ENCODE peak calls at places on chromosome 11, in six cellular contexts. M is HCT116, J is GM12878, Z is HepG2, A is K562, R is SK-N-SH. Q is an unnamed sample.

GRCh38 chr11:57624864-57625263 is 24.8 kb downstream of the YPEL4 start:
- DNase-seq in M (no peak), R (no peak), A (no peak), J (no peak), Z (no peak), Q (no peak)

GRCh38 chr11:62708423-62709261 is 1.2 kb downstream of the GNG3 start:
- DNase-seq in A (peak), J (no peak), R (no peak), M (no peak), Z (no peak), Q (no peak)

GRCh38 chr11:100561325-100561724 is 125.8 kb upstream of the ARHGAP42 start:
- DNase-seq in Z (no peak), M (no peak), A (no peak), J (no peak), R (no peak), Q (no peak)

GRCh38 chr11:102733232-102733875 is 8.6 kb upstream of the MMP8 start:
- DNase-seq in Z (peak), M (peak), R (peak), A (peak), J (no peak), Q (peak)

GRCh38 chr11:93905384-93905783 is 55.0 kb upstream of the VSTM5 start:
- DNase-seq in A (no peak), Z (peak), R (no peak), J (no peak), M (no peak), Q (no peak)

GRCh38 chr11:17405232-17406005 is 17.0 kb upstream of the KCNJ11 start:
- DNase-seq in A (peak), R (peak), Z (peak), M (peak), J (no peak), Q (no peak)

GRCh38 chr11:74033046-74033445 is 24.2 kb upstream of the UCP3 start:
- DNase-seq in R (no peak), Z (no peak), A (no peak), M (no peak), J (no peak), Q (no peak)

GRCh38 chr11:67053896-67054850 is 2.5 kb upstream of the RHOD start:
- DNase-seq in R (peak), A (peak), J (no peak), Z (peak), M (no peak), Q (no peak)

DNA sequence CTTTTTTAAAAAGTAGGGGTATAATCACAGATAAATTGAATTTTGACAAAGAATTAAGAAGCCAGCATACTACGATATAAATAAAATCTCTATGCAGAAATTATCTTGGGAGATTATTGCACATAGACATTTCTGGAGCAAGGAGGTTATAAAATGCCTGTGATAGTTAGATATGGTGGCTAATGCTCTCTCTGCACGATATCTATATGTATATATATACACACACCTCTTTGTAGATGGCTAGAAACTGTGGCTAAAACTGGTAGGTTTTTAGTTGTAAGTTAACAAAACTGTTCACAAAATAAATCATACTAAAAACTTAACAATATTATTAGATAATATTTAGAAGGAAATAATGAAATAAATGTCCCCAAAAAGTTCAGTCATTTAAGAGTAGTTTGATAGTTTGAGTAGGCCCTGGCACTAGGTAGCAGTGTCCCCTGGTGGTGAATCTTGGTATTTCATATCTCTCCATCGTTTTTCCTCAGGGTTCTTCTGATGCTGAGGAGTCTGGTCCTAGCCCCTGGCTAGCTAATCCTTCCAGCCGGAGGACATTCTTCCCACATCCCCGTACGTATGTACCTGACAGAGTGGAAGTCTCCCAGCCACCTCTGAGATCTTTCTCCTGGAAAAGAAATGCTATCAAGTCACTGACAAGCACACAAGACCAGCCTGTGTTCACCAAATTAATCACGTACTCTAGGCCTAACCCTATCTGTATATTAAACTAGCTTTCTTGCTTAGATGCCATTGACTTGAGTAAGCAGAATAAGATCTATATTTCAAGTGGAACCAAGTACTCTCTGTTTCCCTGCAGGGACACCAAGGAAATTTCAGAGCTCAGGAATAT is 32.2 kb downstream of the ART5 start:
- DNase-seq in M (peak), J (no peak), R (peak), A (peak), Z (peak), Q (peak)
- TF ChIP-seq SIN3A in M (no peak), J (no peak), R (no peak), A (no peak), Z (no peak), Q (no peak)

GRCh38 chr11:13831707-13832106 is 130.8 kb upstream of the SPON1 start:
- DNase-seq in J (no peak), A (no peak), M (no peak), Z (no peak), R (no peak), Q (no peak)
- TF ChIP-seq REST in J (no peak), A (no peak), M (no peak), Z (no peak), R (no peak), Q (no peak)

GRCh38 chr11:75450826-75451783 is 18.1 kb upstream of the KLHL35 start:
- DNase-seq in Z (no peak), M (no peak), J (no peak), A (peak), R (peak), Q (no peak)
- TF ChIP-seq SIN3A in Z (no peak), M (no peak), J (no peak), A (no peak), R (no peak), Q (no peak)

GRCh38 chr11:77791301-77791700 is 29.2 kb downstream of the RSF1 start:
- DNase-seq in Z (no peak), M (no peak), A (no peak), R (no peak), J (no peak), Q (no peak)
- TF ChIP-seq REST in Z (no peak), M (no peak), A (no peak), R (no peak), J (no peak), Q (no peak)

DNA sequence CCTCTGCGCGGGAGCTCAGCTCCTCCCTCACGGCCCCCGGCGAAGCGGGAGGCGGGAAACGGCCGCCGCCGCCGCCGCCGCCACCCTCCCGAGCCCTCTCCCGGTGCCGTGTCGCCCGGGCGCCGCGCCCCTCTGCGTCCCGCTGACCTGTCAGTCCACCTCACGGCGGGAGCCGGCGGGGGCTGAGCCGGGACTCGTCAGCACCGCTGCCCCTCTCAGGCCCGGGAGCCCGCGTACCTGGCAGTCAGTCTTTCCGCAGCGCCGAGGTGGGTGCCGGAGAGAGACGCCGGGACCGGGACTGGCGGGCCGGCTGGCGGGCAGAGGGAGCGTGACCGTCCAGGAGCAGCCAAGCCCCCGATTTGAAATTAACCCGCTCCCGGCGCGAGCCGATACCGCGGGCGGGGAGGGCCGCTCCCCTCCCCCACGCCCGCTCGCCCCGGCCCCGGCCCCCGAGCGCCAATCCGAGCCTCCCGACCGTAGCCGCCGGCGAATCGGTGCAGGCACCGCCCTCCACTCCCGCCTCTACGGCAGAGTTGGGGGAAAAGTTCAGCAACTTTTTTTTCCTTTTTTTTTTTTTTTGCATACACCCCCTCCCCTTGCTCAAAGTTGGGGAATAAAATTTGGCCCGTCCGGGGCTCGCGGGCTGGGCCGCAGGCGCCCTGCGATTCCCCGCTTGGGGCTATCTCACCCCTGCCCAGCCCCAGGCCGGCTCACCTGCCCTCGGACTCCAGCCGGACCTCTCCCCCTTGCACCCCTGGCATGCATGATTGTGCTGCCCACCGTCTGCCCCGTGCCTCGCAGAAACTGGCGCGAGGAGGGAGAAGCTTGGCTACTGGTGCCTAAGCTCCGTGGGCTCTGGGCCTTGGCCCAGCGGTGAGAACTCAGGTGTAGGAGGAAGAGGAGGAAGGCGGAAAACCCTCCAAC is 777 bp upstream of the E2F8 start:
- DNase-seq in M (no peak), A (peak), R (peak), Z (no peak), J (no peak), Q (no peak)
- TF ChIP-seq SIN3A in M (no peak), A (no peak), R (no peak), Z (no peak), J (no peak), Q (no peak)

GRCh38 chr11:6625832-6626420 is 6.7 kb upstream of the TPP1 start:
- DNase-seq in A (no peak), R (no peak), M (no peak), J (no peak), Z (no peak), Q (no peak)

GRCh38 chr11:6627762-6628241 is 8.6 kb upstream of the TPP1 start:
- DNase-seq in J (no peak), Z (no peak), A (no peak), R (no peak), M (no peak), Q (no peak)

GRCh38 chr11:6628526-6628925 is 9.3 kb upstream of the TPP1 start:
- DNase-seq in M (no peak), J (no peak), R (no peak), Z (no peak), A (no peak), Q (no peak)

GRCh38 chr11:6625156-6625831 is 6.1 kb upstream of the TPP1 start:
- DNase-seq in J (no peak), Z (peak), A (no peak), M (no peak), R (no peak), Q (no peak)

DNA sequence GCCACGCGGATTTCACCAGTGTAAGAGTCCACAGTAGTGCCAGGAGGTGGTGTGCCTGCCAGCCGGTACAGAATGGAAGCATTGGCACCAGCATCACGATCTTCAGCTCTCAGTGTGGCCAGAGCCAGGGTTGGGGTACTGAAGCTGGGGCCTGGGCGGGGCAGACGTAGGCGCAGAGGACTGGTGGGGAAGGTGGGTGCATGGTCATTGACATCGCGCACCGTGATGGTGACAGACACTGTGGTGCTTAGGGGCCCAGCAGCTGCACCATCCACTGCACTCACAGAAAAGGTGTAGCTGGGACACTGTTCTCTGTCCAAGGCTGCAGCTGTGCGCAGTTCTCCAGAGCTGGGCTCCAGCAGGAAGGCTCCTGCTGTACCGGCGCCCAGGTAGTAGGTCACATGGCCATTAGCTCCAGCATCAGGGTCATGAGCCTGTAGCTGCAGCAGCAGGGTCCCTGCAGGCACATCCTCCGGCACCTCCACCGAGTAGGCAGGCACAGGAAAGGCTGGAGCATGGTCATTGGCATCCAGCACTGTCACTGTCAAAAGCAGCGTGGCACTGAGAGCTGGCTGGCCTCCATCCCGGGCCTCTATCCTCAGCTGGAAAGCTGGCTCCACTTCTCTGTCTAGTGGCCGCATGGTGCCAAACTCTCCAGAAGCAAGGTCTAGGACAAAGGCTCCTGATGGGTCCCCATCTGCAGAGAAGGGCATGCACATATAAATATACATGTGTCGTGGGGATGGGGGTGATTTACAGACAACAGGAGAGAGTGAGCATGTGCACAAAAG is 7.9 kb upstream of the TPP1 start:
- DNase-seq in Z (no peak), M (no peak), A (no peak), R (no peak), J (no peak), Q (no peak)
- TF ChIP-seq REST in Z (no peak), M (no peak), A (no peak), R (no peak), J (no peak), Q (no peak)

DNA sequence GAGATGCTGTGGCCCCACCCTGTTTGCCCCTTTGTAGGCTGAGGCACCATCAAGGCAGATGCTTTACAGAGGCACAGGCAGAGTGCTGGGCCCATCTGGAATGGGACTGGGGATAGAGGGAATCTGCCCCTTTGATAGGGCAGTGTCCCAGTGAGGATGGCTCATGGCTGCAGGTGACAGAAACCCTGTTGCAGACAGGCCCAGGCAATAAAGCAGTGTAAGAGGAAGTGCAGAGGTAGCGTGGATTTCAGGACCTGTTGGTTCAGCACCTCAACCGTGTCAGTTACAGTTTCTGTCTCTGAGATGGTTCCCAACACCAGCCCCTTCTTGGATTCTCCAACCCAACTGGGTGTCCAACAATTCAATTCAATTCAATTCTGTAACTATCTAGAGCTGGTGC is 25.1 kb downstream of the PRDM11 start:
- DNase-seq in Z (no peak), A (no peak), R (no peak), J (no peak), M (no peak), Q (no peak)
- TF ChIP-seq SIN3A in Z (no peak), A (no peak), R (no peak), J (no peak), M (no peak), Q (no peak)

DNA sequence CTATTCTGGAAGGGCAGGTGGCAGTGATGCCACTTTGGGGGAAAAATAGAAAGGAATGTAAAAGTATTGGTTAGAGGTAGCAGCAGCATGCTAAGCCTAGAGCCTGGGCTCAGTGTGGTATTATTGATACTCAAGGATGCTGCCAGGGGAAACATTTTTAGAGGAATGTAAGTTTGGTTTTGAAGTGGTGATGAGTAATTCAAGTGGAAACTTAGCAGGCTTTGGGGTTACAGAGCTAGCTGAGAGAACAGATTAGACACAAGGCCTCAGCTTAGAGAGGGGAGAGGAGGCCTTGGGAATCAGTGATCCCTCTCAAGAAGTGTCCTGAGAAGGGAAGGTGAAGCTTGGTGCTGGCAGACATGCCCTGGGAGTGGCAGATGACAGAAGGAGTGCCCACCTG is 32.9 kb upstream of the DDI1 start:
- DNase-seq in M (no peak), R (no peak), A (no peak), Z (no peak), J (no peak), Q (no peak)
- TF ChIP-seq REST in M (no peak), R (no peak), A (no peak), Z (no peak), J (no peak), Q (no peak)

Q was measured in Panc1.